ENCODE peak calls at places on chromosomes 13 and 19, in eight cellular contexts. X is AG04450, A is psoas muscle, S is foreskin fibroblast, M is esophagus muscularis mucosa, C is A549, P is AG10803, Y is astrocyte of the spinal cord. K is an unnamed sample.
A peak's percentile ranks its signal among the peaks of the same experiment; 100 is the strongest.

GRCh38 chr13:80339841-80340642 is 884 bp downstream of the SPRY2 start:
- DNase-seq in X (no peak), A (peak; percentile 74), S (no peak), M (no peak), C (no peak), P (no peak), Y (peak; percentile 37), K (peak; percentile 34)

GRCh38 chr13:110520431-110521295 is 40.9 kb downstream of the RAB20 start:
- DNase-seq in X (peak; percentile 15), A (peak; percentile 87), S (peak; percentile 80), M (peak; percentile 94), C (no peak), P (peak; percentile 86), Y (peak; percentile 76), K (peak; percentile 85)

GRCh38 chr13:65679240-65679639 is 1550.9 kb downstream of the PCDH9 start:
- DNase-seq in X (no peak), A (no peak), S (peak; percentile 60), M (no peak), C (no peak), P (peak; percentile 1), Y (peak; percentile 46), K (peak; percentile 78)

GRCh38 chr13:25180450-25180794 is 8.3 kb upstream of the AMER2 start:
- DNase-seq in X (no peak), A (no peak), S (no peak), M (no peak), C (no peak), P (no peak), Y (no peak), K (no peak)

GRCh38 chr13:41254902-41255301 is 8.5 kb downstream of the MTRF1 start:
- DNase-seq in X (no peak), A (no peak), S (no peak), M (no peak), C (no peak), P (no peak), Y (no peak), K (no peak)

GRCh38 chr13:44364601-44365000 is 9.0 kb upstream of the SERP2 start:
- DNase-seq in X (no peak), A (no peak), S (peak; percentile 67), M (no peak), C (no peak), P (peak; percentile 57), Y (peak; percentile 50), K (no peak)

GRCh38 chr13:100875392-100876043 is 200.9 kb upstream of the TMTC4 start:
- DNase-seq in X (peak; percentile 90), A (no peak), S (peak; percentile 86), M (no peak), C (no peak), P (peak; percentile 91), Y (peak; percentile 94), K (peak; percentile 97)

GRCh38 chr13:73872397-73872796 is 261.8 kb downstream of the KLF12 start:
- DNase-seq in X (no peak), A (no peak), S (peak; percentile 16), M (no peak), C (no peak), P (no peak), Y (no peak), K (peak; percentile 50)

GRCh38 chr13:40247845-40248244 is 418.6 kb downstream of the FOXO1 start:
- DNase-seq in X (no peak), A (no peak), S (peak; percentile 35), M (no peak), C (no peak), P (no peak), Y (no peak), K (peak; percentile 71)

GRCh38 chr13:79810018-79810417 is 329.1 kb downstream of the NDFIP2 start:
- DNase-seq in X (no peak), A (no peak), S (no peak), M (no peak), C (no peak), P (no peak), Y (no peak), K (no peak)

GRCh38 chr13:30322428-30322827 is 15.1 kb upstream of the KATNAL1 start:
- DNase-seq in X (no peak), A (no peak), S (no peak), M (no peak), C (no peak), P (no peak), Y (no peak), K (no peak)

GRCh38 chr13:24161010-24161775 is 673 bp downstream of the SPATA13 start:
- DNase-seq in X (no peak), A (peak; percentile 57), S (no peak), M (no peak), C (no peak), P (no peak), Y (peak; percentile 27), K (no peak)

GRCh38 chr19:55189424-55189823 is 9.3 kb upstream of the SYT5 start:
- DNase-seq in X (peak; percentile 73), A (peak; percentile 71), S (peak; percentile 94), M (no peak), C (peak; percentile 99), P (peak; percentile 89), Y (peak; percentile 91), K (peak; percentile 96)

GRCh38 chr19:45866400-45867176 is 2.5 kb downstream of the FOXA3 start:
- DNase-seq in X (no peak), A (no peak), S (no peak), M (no peak), C (no peak), P (no peak), Y (no peak), K (no peak)

GRCh38 chr19:55146078-55146647 is 2.8 kb downstream of the TNNT1 start:
- DNase-seq in X (no peak), A (no peak), S (no peak), M (no peak), C (peak; percentile 91), P (no peak), Y (no peak), K (no peak)

GRCh38 chr19:3365447-3366103 is 808 bp upstream of the NFIC start:
- DNase-seq in X (no peak), A (peak; percentile 86), S (peak; percentile 64), M (no peak), C (no peak), P (peak; percentile 64), Y (peak; percentile 13), K (peak; percentile 73)

GRCh38 chr13:36192166-36192565 is 22.2 kb downstream of the SOHLH2 start:
- DNase-seq in X (no peak), A (no peak), S (no peak), M (no peak), C (no peak), P (peak; percentile 9), Y (peak; percentile 7), K (no peak)

GRCh38 chr13:110938662-110939421 is 24.0 kb upstream of the ANKRD10 start:
- DNase-seq in X (no peak), A (no peak), S (no peak), M (no peak), C (no peak), P (no peak), Y (no peak), K (no peak)

GRCh38 chr13:60758637-60759036 is 361.6 kb downstream of the TDRD3 start:
- DNase-seq in X (no peak), A (no peak), S (no peak), M (no peak), C (no peak), P (no peak), Y (no peak), K (no peak)
- TF ChIP-seq CTCF in X (no peak), A (no peak), S (no peak), M (no peak), C (no peak), P (no peak), Y (no peak), K (no peak)

GRCh38 chr19:4969292-4969771 is 419 bp downstream of the KDM4B start:
- DNase-seq in X (no peak), A (no peak), S (no peak), M (no peak), C (no peak), P (no peak), Y (no peak), K (no peak)

GRCh38 chr19:4966591-4966990 is 2.3 kb upstream of the KDM4B start:
- DNase-seq in X (no peak), A (peak; percentile 11), S (no peak), M (no peak), C (no peak), P (no peak), Y (no peak), K (no peak)

GRCh38 chr19:4969772-4970531 is 1.0 kb downstream of the KDM4B start:
- DNase-seq in X (no peak), A (no peak), S (no peak), M (no peak), C (no peak), P (peak; percentile 24), Y (peak; percentile 18), K (peak; percentile 49)

GRCh38 chr19:4968462-4969291 is at the start of gene KDM4B:
- DNase-seq in X (peak; percentile 99), A (peak; percentile 100), S (peak; percentile 100), M (peak; percentile 100), C (peak; percentile 97), P (peak; percentile 100), Y (peak; percentile 100), K (peak; percentile 100)

GRCh38 chr19:4967738-4968461 is 1.0 kb upstream of the KDM4B start:
- DNase-seq in X (no peak), A (no peak), S (peak; percentile 33), M (no peak), C (no peak), P (peak; percentile 51), Y (peak; percentile 30), K (peak; percentile 74)
- H3K4me3 ChIP-seq in X (peak overlapping the region; percentile 58), A (peak overlapping the region; percentile 73), S (peak overlapping the region; percentile 37), M (peak overlapping the region; percentile 44), C (peak overlapping the region; percentile 38), P (peak overlapping the region; percentile 66), Y (peak overlapping the region; percentile 37), K (peak overlapping the region; percentile 46)

GRCh38 chr19:11963566-11964355 is 1.1 kb upstream of the ZNF763 start:
- DNase-seq in X (no peak), A (peak; percentile 91), S (peak; percentile 41), M (peak; percentile 94), C (no peak), P (peak; percentile 61), Y (peak; percentile 46), K (peak; percentile 78)

GRCh38 chr19:11970174-11970573 is 5.3 kb downstream of the ZNF763 start:
- DNase-seq in X (no peak), A (no peak), S (no peak), M (no peak), C (no peak), P (no peak), Y (no peak), K (no peak)

GRCh38 chr19:11964858-11965645 is at the start of gene ZNF763:
- DNase-seq in X (no peak), A (peak; percentile 94), S (peak; percentile 75), M (peak; percentile 99), C (no peak), P (peak; percentile 78), Y (peak; percentile 61), K (peak; percentile 86)

DNA sequence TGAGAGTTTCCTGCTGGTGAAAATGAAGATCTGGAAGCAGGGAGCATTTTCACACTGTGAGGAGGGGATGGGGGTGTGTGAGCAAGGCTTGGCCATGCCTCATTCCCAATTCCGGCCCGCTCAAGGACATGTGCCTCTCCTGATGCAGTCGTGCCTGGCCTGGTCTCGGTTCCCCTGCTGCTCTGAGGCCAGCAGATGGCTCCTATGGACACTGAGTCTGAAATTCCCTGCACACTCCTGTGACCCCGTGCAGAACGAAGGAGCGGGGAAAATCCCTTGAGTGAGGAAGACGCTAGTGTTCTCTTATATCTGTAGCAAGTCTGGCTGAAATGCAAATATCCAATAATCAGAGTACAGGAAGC is 363 bp upstream of the ZNF763 start:
- DNase-seq in X (no peak), A (no peak), S (no peak), M (no peak), C (no peak), P (no peak), Y (no peak), K (no peak)
- TF ChIP-seq CTCF in X (peak; percentile 21), A (peak; percentile 8), S (peak; percentile 27), M (peak; percentile 32), C (no peak), P (peak; percentile 30), Y (no peak), K (peak; percentile 46)

GRCh38 chr19:1524206-1524971 is 512 bp downstream of the PLK5 start:
- DNase-seq in X (no peak), A (no peak), S (no peak), M (no peak), C (no peak), P (no peak), Y (no peak), K (no peak)
- H3K4me3 ChIP-seq in X (no peak overlapping the region), A (peak overlapping the region; percentile 42), S (no peak overlapping the region), M (peak overlapping the region; percentile 51), C (no peak overlapping the region), P (no peak overlapping the region), Y (no peak overlapping the region), K (no peak overlapping the region)

K was measured in choroid plexus epithelial cell.